ENCODE peak calls at places on chromosomes 4 and X, in eight cellular contexts. Y is smooth muscle cell of the brain vasculature, D is GM12865, C is GM04504, Q is tibial nerve, I is HTR-8/SVneo, H is fibroblast of lung, S is A549. B is an unnamed sample.

GRCh38 chr4:86848732-86849617 is at the start of gene SLC10A6:
- DNase-seq in H (no peak), C (no peak), S (no peak), Y (no peak), D (no peak), I (no peak), Q (peak), B (no peak)

GRCh38 chr4:38856046-38856445 is 571 bp downstream of the TLR6 start:
- DNase-seq in C (no peak), D (peak), S (peak), Q (no peak), H (no peak), I (no peak), Y (no peak), B (no peak)

GRCh38 chr4:84847978-84848377 is 118.5 kb downstream of the WDFY3 start:
- DNase-seq in C (no peak), D (no peak), Y (no peak), H (no peak), I (no peak), S (no peak), Q (no peak), B (no peak)

GRCh38 chr4:176742211-176742610 is 50.5 kb downstream of the VEGFC start:
- DNase-seq in S (no peak), Y (no peak), I (no peak), C (no peak), Q (no peak), H (no peak), D (no peak), B (no peak)

GRCh38 chrX:134727363-134727762 is 69.1 kb upstream of the PLAC1 start:
- DNase-seq in Y (no peak), Q (no peak), D (no peak), I (no peak), H (no peak), C (no peak), S (peak), B (no peak)

GRCh38 chr4:137534516-137534915 is 2.2 kb upstream of the PCDH18 start:
- DNase-seq in H (no peak), D (no peak), Q (no peak), C (no peak), Y (no peak), I (no peak), S (no peak), B (no peak)

GRCh38 chr4:128600996-128601857 is 208.3 kb upstream of the JADE1 start:
- DNase-seq in I (peak), S (peak), Q (peak), D (no peak), H (peak), C (peak), Y (peak), B (peak)

GRCh38 chrX:104972737-104973136 is 247.8 kb downstream of the TEX13A start:
- DNase-seq in Q (no peak), Y (no peak), D (no peak), C (no peak), I (no peak), S (no peak), H (peak), B (no peak)

GRCh38 chr4:123398151-123398802 is 1.7 kb downstream of the SPRY1 start:
- DNase-seq in Y (no peak), C (no peak), I (no peak), Q (peak), D (peak), H (peak), S (peak), B (no peak)

GRCh38 chrX:14832151-14832550 is 40.7 kb downstream of the FANCB start:
- DNase-seq in H (peak), Q (no peak), Y (no peak), D (no peak), C (peak), I (peak), S (no peak), B (no peak)

GRCh38 chrX:123263246-123263757 is 79.2 kb downstream of the GRIA3 start:
- DNase-seq in S (no peak), Q (no peak), D (no peak), H (no peak), I (no peak), Y (no peak), C (no peak), B (no peak)

GRCh38 chrX:138754861-138755260 is 43.3 kb upstream of the FGF13 start:
- DNase-seq in H (no peak), Y (no peak), I (no peak), C (no peak), D (no peak), Q (no peak), S (no peak), B (no peak)

B was measured in stromal cell of bone marrow.